ENCODE peak calls at places on chromosomes 13 and 19, in eight cellular contexts. One of them, this sample, is unnamed.

GRCh38 chr13:110774490-110774889 is 61.0 kb downstream of the ING1 start:
- DNase-seq in activated CD4-positive, alpha-beta T cell treated with anti-CD3 and anti-CD28 coated beads, Interleukin-2, amount 10 ng/mL, durations not matched to agents 24 days and 14 days: no peak
- DNase-seq in stimulated activated CD4-positive, alpha-beta T cell treated with anti-CD3 and anti-CD28 coated beads, Interleukin-4, amount 100 ng/mL, for 24 hours: no peak
- DNase-seq in DND-41: no peak
- DNase-seq in tibial artery: no peak
- DNase-seq in mammary epithelial cell: no peak
- DNase-seq in iris pigment epithelial cell: no peak
- DNase-seq in activated naive CD8-positive, alpha-beta T cell treated with anti-CD3 and anti-CD28 coated beads, Interleukin-2, amount 50 U/mL, for 24 hours: no peak
- DNase-seq in this sample: no peak

GRCh38 chr19:28067882-28068281 is 1145.1 kb downstream of the UQCRFS1 start:
- DNase-seq in activated CD4-positive, alpha-beta T cell treated with anti-CD3 and anti-CD28 coated beads, Interleukin-2, amount 10 ng/mL, durations not matched to agents 24 days and 14 days: no peak
- DNase-seq in stimulated activated CD4-positive, alpha-beta T cell treated with anti-CD3 and anti-CD28 coated beads, Interleukin-4, amount 100 ng/mL, for 24 hours: no peak
- DNase-seq in DND-41: no peak
- DNase-seq in tibial artery: no peak
- DNase-seq in mammary epithelial cell: no peak
- DNase-seq in iris pigment epithelial cell: no peak
- DNase-seq in activated naive CD8-positive, alpha-beta T cell treated with anti-CD3 and anti-CD28 coated beads, Interleukin-2, amount 50 U/mL, for 24 hours: no peak
- DNase-seq in this sample: no peak

GRCh38 chr13:38176664-38177063 is 173.0 kb upstream of the UFM1 start:
- DNase-seq in activated CD4-positive, alpha-beta T cell treated with anti-CD3 and anti-CD28 coated beads, Interleukin-2, amount 10 ng/mL, durations not matched to agents 24 days and 14 days: no peak
- DNase-seq in stimulated activated CD4-positive, alpha-beta T cell treated with anti-CD3 and anti-CD28 coated beads, Interleukin-4, amount 100 ng/mL, for 24 hours: no peak
- DNase-seq in DND-41: no peak
- DNase-seq in tibial artery: no peak
- DNase-seq in mammary epithelial cell: no peak
- DNase-seq in iris pigment epithelial cell: no peak
- DNase-seq in activated naive CD8-positive, alpha-beta T cell treated with anti-CD3 and anti-CD28 coated beads, Interleukin-2, amount 50 U/mL, for 24 hours: no peak
- DNase-seq in this sample: no peak

GRCh38 chr13:106212436-106213010 is 322.9 kb downstream of the EFNB2 start:
- DNase-seq in activated CD4-positive, alpha-beta T cell treated with anti-CD3 and anti-CD28 coated beads, Interleukin-2, amount 10 ng/mL, durations not matched to agents 24 days and 14 days: no peak
- DNase-seq in stimulated activated CD4-positive, alpha-beta T cell treated with anti-CD3 and anti-CD28 coated beads, Interleukin-4, amount 100 ng/mL, for 24 hours: no peak
- DNase-seq in DND-41: no peak
- DNase-seq in tibial artery: no peak
- DNase-seq in mammary epithelial cell: no peak
- DNase-seq in iris pigment epithelial cell: no peak
- DNase-seq in activated naive CD8-positive, alpha-beta T cell treated with anti-CD3 and anti-CD28 coated beads, Interleukin-2, amount 50 U/mL, for 24 hours: no peak
- DNase-seq in this sample: peak

GRCh38 chr19:28864577-28865042 is 348.3 kb downstream of the UQCRFS1 start:
- DNase-seq in activated CD4-positive, alpha-beta T cell treated with anti-CD3 and anti-CD28 coated beads, Interleukin-2, amount 10 ng/mL, durations not matched to agents 24 days and 14 days: no peak
- DNase-seq in stimulated activated CD4-positive, alpha-beta T cell treated with anti-CD3 and anti-CD28 coated beads, Interleukin-4, amount 100 ng/mL, for 24 hours: no peak
- DNase-seq in DND-41: no peak
- DNase-seq in tibial artery: no peak
- DNase-seq in mammary epithelial cell: no peak
- DNase-seq in iris pigment epithelial cell: no peak
- DNase-seq in activated naive CD8-positive, alpha-beta T cell treated with anti-CD3 and anti-CD28 coated beads, Interleukin-2, amount 50 U/mL, for 24 hours: no peak
- DNase-seq in this sample: no peak

GRCh38 chr13:41649659-41650058 is 192.3 kb downstream of the RGCC start:
- DNase-seq in activated CD4-positive, alpha-beta T cell treated with anti-CD3 and anti-CD28 coated beads, Interleukin-2, amount 10 ng/mL, durations not matched to agents 24 days and 14 days: no peak
- DNase-seq in stimulated activated CD4-positive, alpha-beta T cell treated with anti-CD3 and anti-CD28 coated beads, Interleukin-4, amount 100 ng/mL, for 24 hours: no peak
- DNase-seq in DND-41: no peak
- DNase-seq in tibial artery: no peak
- DNase-seq in mammary epithelial cell: no peak
- DNase-seq in iris pigment epithelial cell: peak
- DNase-seq in activated naive CD8-positive, alpha-beta T cell treated with anti-CD3 and anti-CD28 coated beads, Interleukin-2, amount 50 U/mL, for 24 hours: no peak
- DNase-seq in this sample: no peak

GRCh38 chr13:63901630-63902029 is 2486.0 kb upstream of the PCDH20 start:
- DNase-seq in activated CD4-positive, alpha-beta T cell treated with anti-CD3 and anti-CD28 coated beads, Interleukin-2, amount 10 ng/mL, durations not matched to agents 24 days and 14 days: no peak
- DNase-seq in stimulated activated CD4-positive, alpha-beta T cell treated with anti-CD3 and anti-CD28 coated beads, Interleukin-4, amount 100 ng/mL, for 24 hours: no peak
- DNase-seq in DND-41: no peak
- DNase-seq in tibial artery: no peak
- DNase-seq in mammary epithelial cell: no peak
- DNase-seq in iris pigment epithelial cell: no peak
- DNase-seq in activated naive CD8-positive, alpha-beta T cell treated with anti-CD3 and anti-CD28 coated beads, Interleukin-2, amount 50 U/mL, for 24 hours: no peak
- DNase-seq in this sample: no peak

GRCh38 chr13:39818953-39819352 is 163.5 kb downstream of the COG6 start:
- DNase-seq in activated CD4-positive, alpha-beta T cell treated with anti-CD3 and anti-CD28 coated beads, Interleukin-2, amount 10 ng/mL, durations not matched to agents 24 days and 14 days: no peak
- DNase-seq in stimulated activated CD4-positive, alpha-beta T cell treated with anti-CD3 and anti-CD28 coated beads, Interleukin-4, amount 100 ng/mL, for 24 hours: no peak
- DNase-seq in DND-41: no peak
- DNase-seq in tibial artery: no peak
- DNase-seq in mammary epithelial cell: no peak
- DNase-seq in iris pigment epithelial cell: peak
- DNase-seq in activated naive CD8-positive, alpha-beta T cell treated with anti-CD3 and anti-CD28 coated beads, Interleukin-2, amount 50 U/mL, for 24 hours: no peak
- DNase-seq in this sample: no peak

GRCh38 chr19:38255759-38256052 is 468 bp downstream of the PPP1R14A start:
- DNase-seq in activated CD4-positive, alpha-beta T cell treated with anti-CD3 and anti-CD28 coated beads, Interleukin-2, amount 10 ng/mL, durations not matched to agents 24 days and 14 days: peak
- DNase-seq in stimulated activated CD4-positive, alpha-beta T cell treated with anti-CD3 and anti-CD28 coated beads, Interleukin-4, amount 100 ng/mL, for 24 hours: no peak
- DNase-seq in DND-41: no peak
- DNase-seq in tibial artery: peak
- DNase-seq in mammary epithelial cell: no peak
- DNase-seq in iris pigment epithelial cell: no peak
- DNase-seq in activated naive CD8-positive, alpha-beta T cell treated with anti-CD3 and anti-CD28 coated beads, Interleukin-2, amount 50 U/mL, for 24 hours: no peak
- DNase-seq in this sample: no peak

GRCh38 chr13:97012251-97013048 is 18.2 kb upstream of the OXGR1 start:
- DNase-seq in activated CD4-positive, alpha-beta T cell treated with anti-CD3 and anti-CD28 coated beads, Interleukin-2, amount 10 ng/mL, durations not matched to agents 24 days and 14 days: no peak
- DNase-seq in stimulated activated CD4-positive, alpha-beta T cell treated with anti-CD3 and anti-CD28 coated beads, Interleukin-4, amount 100 ng/mL, for 24 hours: no peak
- DNase-seq in DND-41: no peak
- DNase-seq in tibial artery: no peak
- DNase-seq in mammary epithelial cell: no peak
- DNase-seq in iris pigment epithelial cell: no peak
- DNase-seq in activated naive CD8-positive, alpha-beta T cell treated with anti-CD3 and anti-CD28 coated beads, Interleukin-2, amount 50 U/mL, for 24 hours: no peak
- DNase-seq in this sample: no peak